ENCODE peak calls at places on chromosomes 13 and 19, in five cellular contexts. Y is lower leg skin, Q is ovary, O is vagina, K is uterus. F is an unnamed sample.

GRCh38 chr13:106587787-106588186 is 19.9 kb upstream of the ARGLU1 start:
- DNase-seq in Q (no peak), K (no peak), Y (no peak), O (no peak), F (no peak)

GRCh38 chr13:100673831-100674362 is 698 bp downstream of the TMTC4 start:
- DNase-seq in Q (peak), O (no peak), Y (peak), K (peak), F (peak)

GRCh38 chr13:44274838-44275237 is 98.8 kb upstream of the SERP2 start:
- DNase-seq in Q (no peak), Y (no peak), K (peak), O (no peak), F (no peak)

GRCh38 chr13:112071011-112071901 is 4.3 kb downstream of the SOX1 start:
- DNase-seq in Q (no peak), K (no peak), Y (no peak), O (no peak), F (no peak)

GRCh38 chr19:33048806-33049676 is 15.6 kb downstream of the RHPN2 start:
- DNase-seq in O (no peak), Q (no peak), K (no peak), Y (no peak), F (no peak)

GRCh38 chr19:6216236-6216995 is 63.4 kb downstream of the MLLT1 start:
- DNase-seq in Y (no peak), Q (peak), O (no peak), K (no peak), F (no peak)

GRCh38 chr13:51682691-51683090 is 98.4 kb downstream of the WDFY2 start:
- DNase-seq in Y (no peak), K (no peak), O (no peak), Q (no peak), F (no peak)

GRCh38 chr19:44447864-44448674 is at the start of gene ZNF229:
- DNase-seq in Q (peak), Y (peak), O (no peak), K (peak), F (no peak)

GRCh38 chr13:98007001-98007400 is 53.5 kb downstream of the IPO5 start:
- DNase-seq in Y (no peak), K (no peak), O (no peak), Q (no peak), F (no peak)

GRCh38 chr19:4980087-4980486 is 11.2 kb downstream of the KDM4B start:
- DNase-seq in K (no peak), Q (no peak), O (no peak), Y (no peak), F (no peak)

GRCh38 chr13:23778007-23778687 is 111.1 kb downstream of the MIPEP start:
- DNase-seq in K (no peak), O (no peak), Y (no peak), Q (no peak), F (no peak)

GRCh38 chr13:57865600-57866294 is 234.2 kb downstream of the PCDH17 start:
- DNase-seq in Q (no peak), Y (no peak), K (no peak), O (no peak), F (no peak)

GRCh38 chr13:51000576-51001260 is 91.1 kb downstream of the RNASEH2B start:
- DNase-seq in O (peak), Q (no peak), K (peak), Y (peak), F (no peak)

GRCh38 chr19:51138549-51138979 is 3.5 kb upstream of the SIGLEC7 start:
- DNase-seq in O (no peak), Q (no peak), Y (no peak), K (no peak), F (no peak)

GRCh38 chr13:50543767-50544166 is 299.7 kb downstream of the DLEU7 start:
- DNase-seq in Y (no peak), K (no peak), O (no peak), Q (no peak), F (no peak)

GRCh38 chr13:109787135-109787954 is 962 bp upstream of the IRS2 start:
- DNase-seq in Q (peak), O (no peak), Y (peak), K (peak), F (peak)

GRCh38 chr13:109785892-109786450 is 412 bp downstream of the IRS2 start:
- DNase-seq in K (no peak), Y (no peak), Q (no peak), O (no peak), F (peak)

GRCh38 chr13:109784590-109785140 is 1.7 kb downstream of the IRS2 start:
- DNase-seq in Y (peak), Q (peak), K (peak), O (no peak), F (peak)

GRCh38 chr13:109785141-109785891 is 1.1 kb downstream of the IRS2 start:
- DNase-seq in K (peak), Y (peak), Q (peak), O (no peak), F (no peak)

GRCh38 chr13:109786457-109787134 is at the start of gene IRS2:
- DNase-seq in Q (peak), O (peak), Y (peak), K (peak), F (peak)
- TF ChIP-seq POLR2A in Q (peak), O (peak), Y (no peak), K (peak), F (peak)

DNA sequence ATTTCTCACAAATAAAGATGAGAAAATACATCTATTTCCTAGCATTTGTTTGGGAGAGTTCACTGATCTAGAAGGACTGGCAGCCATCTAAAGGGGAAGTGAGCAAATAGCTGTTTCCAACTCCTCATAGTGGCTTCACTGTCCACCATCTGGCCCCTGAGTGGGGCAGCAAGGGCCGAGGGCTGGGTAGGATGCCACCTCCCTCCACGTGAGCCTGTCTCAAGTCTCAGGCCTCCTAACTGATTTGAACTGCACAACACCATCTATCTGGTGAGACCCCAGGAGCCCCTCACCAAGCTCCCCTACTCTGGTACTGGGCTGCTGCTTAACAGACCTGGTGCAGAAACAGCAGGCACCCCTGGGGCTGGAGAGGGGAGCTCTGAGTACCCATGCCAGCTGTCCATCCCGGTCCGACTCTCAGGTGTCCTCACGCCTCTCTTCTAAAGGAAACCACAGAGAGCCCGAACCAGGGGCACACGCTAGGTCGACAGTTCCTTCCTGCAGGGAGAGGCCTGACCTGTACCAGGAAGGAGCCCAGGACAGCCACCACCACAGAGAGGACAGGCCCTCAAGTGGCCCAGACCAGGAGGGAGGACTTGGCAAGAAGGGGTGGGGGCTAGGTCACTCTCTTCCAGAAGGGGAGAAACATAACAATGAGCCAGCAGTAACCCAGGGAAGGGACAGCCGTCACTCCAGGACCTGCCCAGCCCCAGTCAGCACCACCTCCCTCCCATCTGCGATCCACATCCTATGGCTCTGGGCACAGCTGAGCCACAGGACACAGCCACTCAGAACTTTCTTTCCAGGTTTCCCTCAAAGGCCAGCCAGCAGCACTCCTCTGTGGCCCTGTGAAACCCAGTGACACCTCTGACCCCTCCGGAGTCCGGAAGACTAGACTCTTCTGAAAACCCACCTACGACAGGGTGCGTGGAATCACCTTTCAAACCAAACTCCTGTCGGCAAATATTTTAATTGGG is 12.9 kb upstream of the SLC35E1 start:
- DNase-seq in Y (no peak), K (no peak), Q (no peak), O (no peak), F (no peak)
- TF ChIP-seq POLR2A in Y (no peak), K (no peak), Q (no peak), O (no peak), F (no peak)

DNA sequence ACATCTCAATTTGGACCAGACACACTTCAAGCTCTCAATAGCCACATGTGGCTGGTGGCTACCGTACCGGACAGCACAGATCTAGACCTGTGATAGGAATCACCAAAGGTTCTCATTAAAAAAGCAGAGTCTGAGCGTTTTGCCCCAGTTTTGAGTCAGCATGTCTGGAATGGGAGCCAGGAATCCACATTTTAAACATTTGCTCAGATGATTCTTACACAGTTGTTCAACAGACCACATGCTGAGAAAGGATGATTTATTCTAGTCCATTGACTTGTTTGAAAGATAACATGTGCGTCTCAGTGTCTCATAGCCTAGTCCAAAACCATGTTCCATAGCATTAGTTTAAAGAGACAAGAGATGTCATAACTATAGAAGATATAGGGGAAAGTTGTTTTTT is 53.4 kb downstream of the FLT3 start:
- DNase-seq in K (no peak), Y (no peak), Q (no peak), O (no peak), F (no peak)
- TF ChIP-seq POLR2A in K (no peak), Y (no peak), Q (no peak), O (no peak), F (no peak)

GRCh38 chr19:41353466-41354342 is at the start of gene TGFB1:
- DNase-seq in O (no peak), Q (peak), K (peak), Y (peak), F (peak)
- TF ChIP-seq POLR2A in O (peak), Q (peak), K (peak), Y (no peak), F (peak)